ENCODE peak calls at places on chromosomes 5 and 9, in seven cellular contexts. T is ovary, R is upper lobe of left lung, L is vagina, I is stomach, W is breast epithelium, G is gastrocnemius medialis. A is an unnamed sample.

GRCh38 chr9:108854094-108854493 is 1.7 kb downstream of the ACTL7B start:
- DNase-seq in T (no peak), R (no peak), L (no peak), I (no peak), W (no peak), G (no peak), A (no peak)

GRCh38 chr5:72337159-72337558 is 17.0 kb downstream of the PTCD2 start:
- DNase-seq in T (no peak), R (no peak), L (no peak), I (no peak), W (no peak), G (no peak), A (no peak)

GRCh38 chr5:135041145-135041587 is 7.1 kb upstream of the PITX1 start:
- DNase-seq in T (no peak), R (no peak), L (no peak), I (no peak), W (no peak), G (no peak), A (no peak)

GRCh38 chr9:109317311-109317978 is 3.4 kb downstream of the EPB41L4B start:
- DNase-seq in T (no peak), R (no peak), L (no peak), I (no peak), W (no peak), G (no peak), A (no peak)

GRCh38 chr9:89497181-89497963 is 541 bp downstream of the SEMA4D start:
- DNase-seq in T (peak; percentile 47), R (peak; percentile 88), L (no peak), I (peak; percentile 52), W (no peak), G (peak; percentile 61), A (no peak)

GRCh38 chr5:175027390-175027789 is 303.0 kb downstream of the MSX2 start:
- DNase-seq in T (no peak), R (no peak), L (peak; percentile 27), I (no peak), W (no peak), G (no peak), A (no peak)

GRCh38 chr5:105735704-105736103 is 1935.0 kb downstream of the EFNA5 start:
- DNase-seq in T (no peak), R (no peak), L (no peak), I (no peak), W (no peak), G (no peak), A (no peak)

GRCh38 chr5:431001-431710 is 11.8 kb upstream of the EXOC3 start:
- DNase-seq in T (no peak), R (peak; percentile 83), L (no peak), I (peak; percentile 44), W (no peak), G (no peak), A (peak; percentile 88)

GRCh38 chr5:126490167-126490937 is 67.1 kb downstream of the GRAMD2B start:
- DNase-seq in T (no peak), R (no peak), L (no peak), I (no peak), W (peak; percentile 85), G (no peak), A (peak; percentile 88)

GRCh38 chr5:77006124-77006523 is 24.1 kb upstream of the AGGF1 start:
- DNase-seq in T (no peak), R (no peak), L (no peak), I (no peak), W (no peak), G (no peak), A (no peak)

GRCh38 chr5:139638736-139639618 is 9.2 kb upstream of the CXXC5 start:
- DNase-seq in T (no peak), R (no peak), L (peak; percentile 85), I (peak; percentile 22), W (no peak), G (peak; percentile 25), A (peak; percentile 84)

GRCh38 chr9:98264510-98264909 is 9.1 kb upstream of the TBC1D2 start:
- DNase-seq in T (no peak), R (no peak), L (no peak), I (no peak), W (no peak), G (no peak), A (peak; percentile 9)

GRCh38 chr5:124061663-124062062 is 549.7 kb downstream of the CSNK1G3 start:
- DNase-seq in T (peak; percentile 23), R (no peak), L (no peak), I (peak; percentile 75), W (no peak), G (no peak), A (peak; percentile 48)

GRCh38 chr5:153276151-153276550 is 214.3 kb upstream of the GRIA1 start:
- DNase-seq in T (no peak), R (no peak), L (no peak), I (no peak), W (no peak), G (no peak), A (no peak)

GRCh38 chr9:105401651-105402050 is 46.2 kb upstream of the FSD1L start:
- DNase-seq in T (no peak), R (no peak), L (no peak), I (no peak), W (no peak), G (no peak), A (no peak)

GRCh38 chr5:153965102-153965645 is 73.5 kb downstream of the FAM114A2 start:
- DNase-seq in T (no peak), R (no peak), L (no peak), I (peak; percentile 33), W (no peak), G (no peak), A (peak; percentile 37)

GRCh38 chr5:174919351-174919750 is 195.0 kb downstream of the MSX2 start:
- DNase-seq in T (no peak), R (no peak), L (no peak), I (no peak), W (no peak), G (no peak), A (no peak)

GRCh38 chr9:109063765-109064164 is 50.5 kb upstream of the CTNNAL1 start:
- DNase-seq in T (no peak), R (no peak), L (no peak), I (no peak), W (no peak), G (no peak), A (no peak)

GRCh38 chr9:114269023-114269422 is 53.9 kb upstream of the ORM1 start:
- DNase-seq in T (no peak), R (no peak), L (no peak), I (no peak), W (no peak), G (no peak), A (no peak)

GRCh38 chr5:44860267-44860666 is 51.5 kb downstream of the MRPS30 start:
- DNase-seq in T (no peak), R (no peak), L (no peak), I (no peak), W (no peak), G (no peak), A (no peak)

GRCh38 chr5:96709152-96709821 is 47.1 kb downstream of the CAST start:
- DNase-seq in T (no peak), R (no peak), L (no peak), I (no peak), W (no peak), G (no peak), A (no peak)

DNA sequence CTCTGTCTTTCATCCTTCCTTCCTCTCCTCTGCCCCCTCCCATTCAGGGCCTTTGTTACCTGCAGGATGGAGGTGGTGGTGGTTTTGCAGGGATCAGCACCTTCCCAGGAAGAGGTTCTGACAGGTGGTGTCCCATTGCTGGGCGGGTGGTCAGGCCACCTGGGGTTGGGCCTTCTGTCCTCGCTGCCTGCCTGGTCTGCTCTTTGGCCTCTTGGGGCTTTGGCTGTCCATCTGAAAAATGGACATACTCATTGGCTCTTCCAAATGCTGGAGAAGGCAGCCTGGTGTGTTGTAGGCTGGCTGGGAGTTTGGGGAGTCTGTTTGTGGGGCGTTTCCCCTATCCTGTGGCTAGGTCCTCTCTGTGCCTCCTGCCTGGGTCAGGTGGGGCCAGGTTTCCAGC is 4.3 kb downstream of the RXRA start:
- DNase-seq in T (no peak), R (no peak), L (no peak), I (no peak), W (no peak), G (no peak), A (no peak)
- H3K4me3 ChIP-seq in T (no peak overlapping the region), R (no peak overlapping the region), L (no peak overlapping the region), I (no peak overlapping the region), W (peak overlapping the region; percentile 94), G (peak overlapping the region; percentile 7), A (no peak overlapping the region)

GRCh38 chr9:133443982-133444381 is 15.8 kb upstream of the CACFD1 start:
- DNase-seq in T (no peak), R (no peak), L (no peak), I (no peak), W (no peak), G (no peak), A (no peak)

GRCh38 chr9:133445293-133445969 is 14.3 kb upstream of the CACFD1 start:
- DNase-seq in T (no peak), R (no peak), L (no peak), I (no peak), W (no peak), G (no peak), A (no peak)

GRCh38 chr9:133452562-133452961 is 7.2 kb upstream of the CACFD1 start:
- DNase-seq in T (no peak), R (no peak), L (no peak), I (no peak), W (no peak), G (no peak), A (no peak)

GRCh38 chr9:133449760-133450159 is 10.0 kb upstream of the CACFD1 start:
- DNase-seq in T (no peak), R (no peak), L (no peak), I (peak; percentile 90), W (peak; percentile 49), G (no peak), A (no peak)

GRCh38 chr9:133448487-133448972 is 11.2 kb upstream of the CACFD1 start:
- DNase-seq in T (no peak), R (no peak), L (no peak), I (peak; percentile 54), W (no peak), G (no peak), A (no peak)
- TF ChIP-seq POLR2A in T (no peak), R (no peak), L (no peak), I (no peak), W (no peak), G (no peak), A (no peak)

DNA sequence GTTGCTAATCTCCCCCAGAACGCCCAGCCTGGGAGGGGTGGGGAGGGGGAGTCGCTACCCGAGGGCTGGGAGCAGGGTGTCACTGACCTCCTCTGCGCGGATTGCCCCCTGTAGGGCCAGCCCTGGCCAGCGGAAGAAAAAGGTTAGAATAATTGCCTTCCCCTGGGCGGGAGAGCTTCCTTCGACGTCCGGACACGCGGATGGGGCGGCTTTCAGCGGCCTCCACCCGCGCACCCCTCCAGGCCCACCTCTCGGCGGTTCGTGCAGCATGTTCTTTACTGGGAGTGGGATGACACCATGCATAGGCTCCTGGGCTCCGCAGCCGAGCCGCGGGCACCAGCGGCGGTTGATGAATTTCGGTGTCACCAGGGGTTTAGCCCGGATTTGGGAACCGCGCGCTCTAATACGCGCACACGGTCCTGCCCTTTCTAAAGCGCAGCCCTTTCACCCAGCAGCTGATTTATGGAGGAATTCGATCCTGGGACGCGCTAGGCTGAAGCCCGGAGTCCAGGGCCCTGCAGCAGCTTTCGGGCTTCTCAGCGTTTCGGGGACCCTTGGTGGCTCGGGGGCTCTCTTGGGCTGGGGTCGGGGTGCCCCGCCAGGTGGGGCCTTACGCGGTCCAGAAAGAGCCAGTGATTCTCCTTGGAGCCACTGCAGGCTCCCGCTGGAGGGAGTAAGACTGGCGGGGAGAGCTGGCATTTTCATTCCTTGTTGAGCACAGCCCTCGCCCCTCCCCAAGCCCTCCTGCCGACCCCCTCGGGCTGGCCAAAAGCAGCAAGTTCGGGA is 10.1 kb downstream of the LMX1B start:
- DNase-seq in T (no peak), R (peak; percentile 68), L (no peak), I (no peak), W (no peak), G (no peak), A (no peak)
- H3K4me3 ChIP-seq in T (no peak overlapping the region), R (no peak overlapping the region), L (no peak overlapping the region), I (no peak overlapping the region), W (peak overlapping the region; percentile 40), G (no peak overlapping the region), A (no peak overlapping the region)

GRCh38 chr9:120875954-120876841 is 790 bp downstream of the PHF19 start:
- DNase-seq in T (peak; percentile 85), R (peak; percentile 94), L (no peak), I (peak; percentile 79), W (peak; percentile 71), G (peak; percentile 63), A (peak; percentile 75)
- TF ChIP-seq POLR2A in T (peak; percentile 33), R (peak; percentile 56), L (no peak), I (no peak), W (no peak), G (peak; percentile 30), A (no peak)

A was measured in lower leg skin.